ENCODE peak calls at places on chromosomes 1 and 21, in seven cellular contexts. W is HFFc6; X is HFF-Myc; S is fibroblast of lung; M is Calu3; C is GM10248; Y is CD4-positive, alpha-beta T cell. O is an unnamed sample.

GRCh38 chr1:205963352-205963751 is 20.1 kb upstream of the SLC26A9 start:
- DNase-seq in Y (no peak), S (peak), W (peak), C (no peak), M (no peak), X (no peak), O (no peak)

GRCh38 chr1:197481101-197481500 is 213.0 kb downstream of the CRB1 start:
- DNase-seq in S (peak), C (no peak), M (no peak), Y (no peak), X (peak), W (no peak), O (peak)

GRCh38 chr1:57848406-57848805 is 424.5 kb upstream of the DAB1 start:
- DNase-seq in X (no peak), W (no peak), Y (no peak), C (no peak), S (no peak), M (no peak), O (no peak)

GRCh38 chr1:236654957-236655356 is 31.3 kb upstream of the ACTN2 start:
- DNase-seq in W (no peak), M (no peak), Y (no peak), C (no peak), S (peak), X (no peak), O (no peak)

GRCh38 chr1:65832296-65832695 is 39.6 kb downstream of the PDE4B start:
- DNase-seq in C (no peak), S (peak), W (peak), M (no peak), Y (no peak), X (no peak), O (no peak)

GRCh38 chr21:35850029-35850428 is 210.3 kb downstream of the SETD4 start:
- DNase-seq in C (no peak), Y (no peak), S (peak), W (peak), X (peak), M (no peak), O (no peak)

GRCh38 chr21:37665230-37666024 is 250.8 kb downstream of the KCNJ6 start:
- DNase-seq in X (no peak), M (no peak), S (no peak), Y (no peak), W (no peak), C (no peak), O (no peak)

GRCh38 chr1:224338150-224338838 is 8.3 kb upstream of the NVL start:
- DNase-seq in S (no peak), C (no peak), M (no peak), W (no peak), X (no peak), Y (no peak), O (no peak)

GRCh38 chr21:28133116-28133515 is 859.6 kb downstream of the LTN1 start:
- DNase-seq in S (no peak), X (no peak), W (no peak), C (no peak), Y (no peak), M (no peak), O (no peak)

GRCh38 chr1:242890211-242890741 is 364.8 kb downstream of the CEP170 start:
- DNase-seq in Y (no peak), S (no peak), W (no peak), X (no peak), M (peak), C (no peak), O (peak)

GRCh38 chr1:60924964-60925798 is 157.2 kb upstream of the NFIA start:
- DNase-seq in X (no peak), W (no peak), S (no peak), M (no peak), Y (no peak), C (no peak), O (no peak)

GRCh38 chr1:22749919-22750670 is 39.5 kb downstream of the EPHB2 start:
- DNase-seq in M (peak), C (no peak), S (peak), Y (no peak), X (peak), W (peak), O (peak)

GRCh38 chr1:47231314-47232186 is 475 bp downstream of the TAL1 start:
- DNase-seq in M (no peak), S (peak), Y (no peak), W (no peak), X (no peak), C (no peak), O (peak)

GRCh38 chr1:177122869-177123268 is 41.6 kb downstream of the ASTN1 start:
- DNase-seq in Y (no peak), W (no peak), S (no peak), M (no peak), X (no peak), C (no peak), O (no peak)

GRCh38 chr21:23218667-23219066 is 2220.5 kb downstream of the NCAM2 start:
- DNase-seq in W (no peak), X (no peak), S (no peak), Y (no peak), M (no peak), C (no peak), O (no peak)

GRCh38 chr1:220272047-220272840 is at the start of gene RAB3GAP2:
- DNase-seq in W (peak), X (peak), Y (peak), C (peak), S (peak), M (peak), O (peak)

GRCh38 chr1:31701137-31701736 is 2.6 kb downstream of the COL16A1 start:
- DNase-seq in C (no peak), W (peak), Y (no peak), M (peak), X (peak), S (peak), O (peak)

GRCh38 chr1:34851431-34852105 is 8.0 kb downstream of the SMIM12 start:
- DNase-seq in W (no peak), C (no peak), X (no peak), S (no peak), M (no peak), Y (no peak), O (no peak)

GRCh38 chr1:202106340-202107284 is 16.1 kb upstream of the GPR37L1 start:
- DNase-seq in C (no peak), X (no peak), W (no peak), Y (no peak), S (no peak), M (peak), O (no peak)

GRCh38 chr1:76006234-76006633 is 68.3 kb upstream of the ST6GALNAC3 start:
- DNase-seq in Y (no peak), M (no peak), W (peak), X (no peak), S (peak), C (no peak), O (no peak)

GRCh38 chr1:55447488-55447887 is 232.3 kb upstream of the USP24 start:
- DNase-seq in C (no peak), M (no peak), W (no peak), Y (no peak), X (no peak), S (no peak), O (no peak)

GRCh38 chr1:183685112-183685713 is 32.1 kb upstream of the APOBEC4 start:
- DNase-seq in W (peak), S (peak), Y (no peak), M (peak), C (peak), X (peak), O (peak)

GRCh38 chr1:187626056-187626455 is 797.3 kb downstream of the PLA2G4A start:
- DNase-seq in M (no peak), S (no peak), W (no peak), Y (no peak), X (no peak), C (no peak), O (no peak)

GRCh38 chr1:211738709-211739301 is 63.4 kb upstream of the NEK2 start:
- DNase-seq in S (no peak), W (no peak), C (peak), X (no peak), Y (no peak), M (no peak), O (peak)

GRCh38 chr1:21268281-21269239 is 21.7 kb downstream of the ECE1 start:
- DNase-seq in X (no peak), W (no peak), Y (no peak), M (peak), C (no peak), S (no peak), O (no peak)

GRCh38 chr1:56713112-56713511 is 68.0 kb downstream of the PRKAA2 start:
- DNase-seq in W (no peak), X (no peak), M (no peak), S (no peak), Y (no peak), C (no peak), O (no peak)

GRCh38 chr1:3283849-3284248 is 170.6 kb upstream of the ARHGEF16 start:
- DNase-seq in M (peak), W (no peak), Y (no peak), C (no peak), S (peak), X (no peak), O (peak)

GRCh38 chr21:35578350-35578782 is 482.0 kb downstream of the SETD4 start:
- DNase-seq in X (no peak), C (no peak), S (peak), W (peak), Y (no peak), M (no peak), O (no peak)

GRCh38 chr21:33939224-33939623 is 23.6 kb upstream of the ATP5PO start:
- DNase-seq in C (no peak), Y (no peak), X (no peak), S (peak), W (no peak), M (no peak), O (no peak)

GRCh38 chr1:59718064-59718988 is 96.4 kb upstream of the HOOK1 start:
- DNase-seq in M (no peak), C (no peak), Y (no peak), W (peak), X (no peak), S (peak), O (no peak)

GRCh38 chr1:86779308-86780191 is 75.2 kb downstream of the SH3GLB1 start:
- DNase-seq in Y (no peak), M (peak), S (peak), W (no peak), C (no peak), X (no peak), O (no peak)

GRCh38 chr1:244010191-244010590 is 40.9 kb upstream of the ZBTB18 start:
- DNase-seq in X (no peak), S (no peak), C (no peak), W (no peak), Y (no peak), M (peak), O (peak)
- TF ChIP-seq CTCF in X (no peak), S (no peak), C (no peak), W (peak), Y (no peak), M (no peak), O (no peak)

GRCh38 chr1:12422488-12422887 is 192.7 kb downstream of the VPS13D start:
- DNase-seq in M (no peak), Y (no peak), W (no peak), X (no peak), S (no peak), C (no peak), O (no peak)
- TF ChIP-seq CTCF in M (no peak), Y (no peak), W (no peak), X (no peak), S (no peak), C (no peak), O (no peak)

GRCh38 chr1:40630488-40631223 is 34.8 kb downstream of the RIMS3 start:
- DNase-seq in X (no peak), W (no peak), M (peak), Y (no peak), S (peak), C (peak), O (peak)
- TF ChIP-seq CTCF in X (peak), W (peak), M (peak), Y (no peak), S (peak), C (peak), O (peak)

GRCh38 chr1:203525685-203526084 is 31.7 kb downstream of the OPTC start:
- DNase-seq in S (no peak), C (no peak), W (no peak), Y (no peak), M (no peak), X (no peak), O (no peak)

GRCh38 chr1:203527013-203527412 is 33.1 kb downstream of the OPTC start:
- DNase-seq in X (no peak), C (no peak), W (no peak), S (no peak), M (no peak), Y (no peak), O (no peak)

GRCh38 chr1:203528976-203529375 is 35.0 kb downstream of the OPTC start:
- DNase-seq in W (no peak), S (no peak), Y (no peak), C (no peak), M (no peak), X (no peak), O (no peak)

GRCh38 chr1:203526572-203526971 is 32.6 kb downstream of the OPTC start:
- DNase-seq in W (no peak), C (no peak), X (no peak), S (no peak), M (no peak), Y (no peak), O (no peak)

GRCh38 chr1:203528098-203528497 is 34.1 kb downstream of the OPTC start:
- DNase-seq in Y (no peak), C (no peak), W (no peak), M (no peak), X (no peak), S (no peak), O (no peak)
- TF ChIP-seq CTCF in Y (no peak), C (no peak), W (no peak), M (no peak), X (no peak), S (no peak), O (no peak)

GRCh38 chr1:149884433-149885363 is 14.7 kb upstream of the BOLA1 start:
- DNase-seq in W (no peak), S (peak), Y (no peak), X (no peak), M (peak), C (no peak), O (peak)
- TF ChIP-seq CTCF in W (no peak), S (no peak), Y (no peak), X (no peak), M (no peak), C (no peak), O (no peak)

GRCh38 chr1:108746382-108747127 is at the start of gene STXBP3:
- DNase-seq in M (peak), W (peak), Y (peak), X (peak), C (peak), S (peak), O (peak)
- TF ChIP-seq CTCF in M (peak), W (peak), Y (peak), X (peak), C (peak), S (peak), O (peak)

GRCh38 chr1:7352364-7352763 is 418.7 kb upstream of the VAMP3 start:
- DNase-seq in Y (no peak), X (no peak), S (no peak), W (no peak), C (no peak), M (no peak), O (no peak)

GRCh38 chr1:7358346-7358745 is 412.8 kb upstream of the VAMP3 start:
- DNase-seq in C (no peak), S (no peak), W (no peak), Y (no peak), M (no peak), X (no peak), O (no peak)

GRCh38 chr1:7355646-7356045 is 415.4 kb upstream of the VAMP3 start:
- DNase-seq in Y (no peak), C (no peak), X (no peak), M (no peak), S (no peak), W (no peak), O (no peak)

GRCh38 chr1:7352974-7353373 is 418.1 kb upstream of the VAMP3 start:
- DNase-seq in Y (no peak), S (no peak), X (no peak), C (no peak), M (no peak), W (no peak), O (no peak)

DNA sequence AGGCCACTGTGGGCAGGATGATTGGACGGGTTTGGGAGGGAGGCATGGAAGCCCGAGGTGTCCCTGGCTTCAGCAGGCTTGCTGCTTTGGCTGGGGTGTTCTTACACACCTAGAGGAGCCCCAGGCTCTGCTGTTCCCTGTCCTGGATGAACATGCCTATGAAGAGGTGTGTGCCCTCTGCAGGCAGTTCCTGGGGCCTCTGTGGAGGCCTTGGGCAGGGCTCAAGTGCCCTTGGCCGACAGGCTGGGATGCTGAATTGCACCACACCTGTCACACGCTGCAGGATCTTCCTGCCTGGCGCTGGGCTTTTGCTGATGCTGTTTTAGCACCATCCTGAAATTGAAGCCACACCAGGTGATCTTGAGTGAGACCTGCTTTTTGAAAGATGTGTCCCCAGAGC is 415.0 kb upstream of the VAMP3 start:
- DNase-seq in M (no peak), X (no peak), W (no peak), Y (no peak), C (no peak), S (no peak), O (no peak)
- TF ChIP-seq CTCF in M (no peak), X (no peak), W (no peak), Y (no peak), C (no peak), S (no peak), O (no peak)

DNA sequence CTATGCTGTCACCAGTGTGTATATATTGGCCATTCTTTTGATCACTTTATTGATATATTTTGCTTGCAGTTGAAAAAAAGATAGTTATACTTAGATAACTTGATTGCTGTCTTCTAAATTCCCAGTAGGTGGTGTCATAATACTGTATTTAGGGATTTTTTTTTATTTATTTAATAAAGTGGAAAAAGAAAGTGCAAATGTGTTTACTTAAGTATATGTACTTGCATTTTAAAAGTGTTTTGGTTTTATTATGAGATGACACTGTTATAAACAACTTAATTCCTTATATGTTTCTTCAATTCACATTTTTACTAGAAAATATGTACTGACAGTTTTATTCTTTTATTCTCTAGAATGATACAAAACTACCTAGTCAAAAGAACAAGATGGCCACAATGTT is 164.8 kb downstream of the USP25 start:
- DNase-seq in S (peak), X (no peak), Y (no peak), C (no peak), M (no peak), W (no peak), O (no peak)
- TF ChIP-seq CTCF in S (peak), X (peak), Y (no peak), C (no peak), M (no peak), W (peak), O (no peak)

GRCh38 chr1:54375331-54376084 is 30.7 kb downstream of the SSBP3 start:
- DNase-seq in W (no peak), C (no peak), S (no peak), M (no peak), Y (no peak), X (no peak), O (no peak)
- TF ChIP-seq CTCF in W (peak), C (no peak), S (no peak), M (no peak), Y (no peak), X (no peak), O (no peak)